ENCODE peak calls at places on chromosomes 16 and 17, in five cellular contexts. L, Y, E, D and R are unnamed samples.

GRCh38 chr16:57435838-57436237 is 11.3 kb downstream of the CIAPIN1 start:
- DNase-seq in L (no peak), Y (no peak), E (no peak), D (no peak), R (no peak)

GRCh38 chr17:82120148-82120547 is 22.1 kb upstream of the FASN start:
- DNase-seq in L (no peak), Y (no peak), E (no peak), D (peak), R (no peak)

GRCh38 chr17:47288531-47289116 is 35.0 kb downstream of the ITGB3 start:
- DNase-seq in L (no peak), Y (no peak), E (no peak), D (peak), R (no peak)

GRCh38 chr17:45784583-45785372 is 658 bp downstream of the CRHR1 start:
- DNase-seq in L (no peak), Y (peak), E (peak), D (no peak), R (no peak)

GRCh38 chr17:66322764-66323163 is 20.4 kb downstream of the PRKCA start:
- DNase-seq in L (no peak), Y (no peak), E (no peak), D (no peak), R (no peak)

GRCh38 chr17:82848022-82848592 is 8.3 kb upstream of the ZNF750 start:
- DNase-seq in L (peak), Y (no peak), E (peak), D (peak), R (no peak)

GRCh38 chr17:76996741-76997694 is 128.8 kb downstream of the MGAT5B start:
- DNase-seq in L (no peak), Y (no peak), E (no peak), D (no peak), R (no peak)

GRCh38 chr16:68396481-68396880 is 51.8 kb downstream of the SMPD3 start:
- DNase-seq in L (no peak), Y (peak), E (peak), D (peak), R (peak)

GRCh38 chr16:4944333-4945281 is 7.7 kb upstream of the PPL start:
- DNase-seq in L (no peak), Y (peak), E (no peak), D (peak), R (peak)

GRCh38 chr17:73029021-73029420 is 63.5 kb downstream of the SLC39A11 start:
- DNase-seq in L (no peak), Y (no peak), E (no peak), D (no peak), R (no peak)

GRCh38 chr17:14318109-14318905 is 17.4 kb downstream of the HS3ST3B1 start:
- DNase-seq in L (no peak), Y (no peak), E (no peak), D (no peak), R (no peak)

GRCh38 chr17:6545291-6545690 is 11.1 kb downstream of the PITPNM3 start:
- DNase-seq in L (no peak), Y (no peak), E (no peak), D (no peak), R (no peak)

GRCh38 chr16:85863384-85863774 is 35.6 kb upstream of the IRF8 start:
- DNase-seq in L (no peak), Y (no peak), E (no peak), D (peak), R (no peak)